ENCODE peak calls at places on chromosomes 7 and 10, in five cellular contexts. N is foreskin fibroblast, O is lower lobe of right lung, H is A673, I is glutamatergic neuron. V is an unnamed sample.

GRCh38 chr7:92557808-92558362 is 29.3 kb downstream of the RBM48 start:
- DNase-seq in N (no peak), O (no peak), H (no peak), I (no peak), V (no peak)

GRCh38 chr7:137925091-137925490 is 76.8 kb downstream of the CREB3L2 start:
- DNase-seq in N (peak; percentile 28), O (no peak), H (no peak), I (no peak), V (no peak)

GRCh38 chr10:131081786-131082185 is 229.7 kb downstream of the TCERG1L start:
- DNase-seq in N (no peak), O (no peak), H (no peak), I (no peak), V (no peak)

GRCh38 chr7:149448961-149449360 is 11.9 kb downstream of the ZNF777 start:
- DNase-seq in N (no peak), O (no peak), H (no peak), I (no peak), V (no peak)

GRCh38 chr7:135095450-135095849 is 52.4 kb upstream of the TMEM140 start:
- DNase-seq in N (no peak), O (no peak), H (no peak), I (no peak), V (no peak)

GRCh38 chr7:3300221-3300650 is 816 bp upstream of the SDK1 start:
- DNase-seq in N (peak; percentile 84), O (no peak), H (no peak), I (no peak), V (no peak)

GRCh38 chr7:47484923-47485639 is 96.8 kb downstream of the TNS3 start:
- DNase-seq in N (peak; percentile 64), O (no peak), H (no peak), I (no peak), V (no peak)

GRCh38 chr10:71337219-71337625 is 18.2 kb downstream of the SLC29A3 start:
- DNase-seq in N (no peak), O (no peak), H (no peak), I (no peak), V (no peak)

GRCh38 chr10:25175527-25176420 is 973 bp downstream of the GPR158 start:
- DNase-seq in N (peak; percentile 3), O (no peak), H (no peak), I (peak; percentile 44), V (peak; percentile 68)

GRCh38 chr10:88986549-88987242 is 3.9 kb upstream of the FAS start:
- DNase-seq in N (peak; percentile 77), O (no peak), H (peak; percentile 78), I (no peak), V (no peak)

GRCh38 chr7:87152897-87153641 is 816 bp downstream of the DMTF1 start:
- DNase-seq in N (peak; percentile 28), O (peak; percentile 50), H (peak; percentile 38), I (peak; percentile 36), V (peak; percentile 51)

GRCh38 chr7:109956916-109957315 is 1134.0 kb upstream of the LRRN3 start:
- DNase-seq in N (no peak), O (no peak), H (no peak), I (no peak), V (no peak)

GRCh38 chr10:77628906-77629730 is 8.5 kb downstream of the KCNMA1 start:
- DNase-seq in N (peak; percentile 52), O (no peak), H (no peak), I (no peak), V (no peak)

GRCh38 chr7:74587435-74588126 is 69.9 kb upstream of the GTF2I start:
- DNase-seq in N (peak; percentile 97), O (peak; percentile 84), H (no peak), I (peak; percentile 69), V (peak; percentile 61)

GRCh38 chr10:131176907-131177306 is 134.6 kb downstream of the TCERG1L start:
- DNase-seq in N (no peak), O (no peak), H (no peak), I (no peak), V (peak; percentile 14)

GRCh38 chr10:70255329-70256299 is 22.4 kb upstream of the PPA1 start:
- DNase-seq in N (peak; percentile 24), O (peak; percentile 69), H (no peak), I (no peak), V (no peak)

GRCh38 chr7:132904209-132904608 is 177.7 kb downstream of the CHCHD3 start:
- DNase-seq in N (no peak), O (no peak), H (no peak), I (no peak), V (no peak)

GRCh38 chr10:96395931-96396877 is 37.4 kb upstream of the OPALIN start:
- DNase-seq in N (peak; percentile 88), O (peak; percentile 67), H (peak; percentile 75), I (peak; percentile 70), V (peak; percentile 75)

GRCh38 chr10:86347856-86348255 is 18.7 kb downstream of the GRID1 start:
- DNase-seq in N (no peak), O (peak; percentile 33), H (no peak), I (peak; percentile 10), V (no peak)

GRCh38 chr10:34816067-34817002 is 1.2 kb upstream of the PARD3 start:
- DNase-seq in N (peak; percentile 70), O (no peak), H (peak; percentile 45), I (peak; percentile 30), V (peak; percentile 44)

GRCh38 chr7:157488326-157488725 is 151.5 kb downstream of the DNAJB6 start:
- DNase-seq in N (no peak), O (no peak), H (no peak), I (no peak), V (no peak)

GRCh38 chr7:83060218-83060617 is 102.5 kb downstream of the PCLO start:
- DNase-seq in N (peak; percentile 5), O (no peak), H (no peak), I (peak; percentile 74), V (no peak)

GRCh38 chr7:48971173-48971572 is 46.8 kb downstream of the CDC14C start:
- DNase-seq in N (no peak), O (no peak), H (no peak), I (no peak), V (no peak)

GRCh38 chr10:13526952-13527863 is 1.6 kb downstream of the BEND7 start:
- DNase-seq in N (peak; percentile 71), O (no peak), H (no peak), I (no peak), V (no peak)

GRCh38 chr10:31706921-31707571 is 221.6 kb downstream of the ARHGAP12 start:
- DNase-seq in N (peak; percentile 18), O (peak; percentile 71), H (no peak), I (no peak), V (no peak)

GRCh38 chr7:28700790-28701203 is 257.3 kb downstream of the TRIL start:
- DNase-seq in N (peak; percentile 53), O (no peak), H (peak; percentile 42), I (no peak), V (no peak)

GRCh38 chr7:124550036-124550435 is 215.6 kb downstream of the GPR37 start:
- DNase-seq in N (peak; percentile 64), O (no peak), H (peak; percentile 1), I (no peak), V (no peak)

GRCh38 chr10:116444527-116445142 is 17.0 kb downstream of the PNLIPRP3 start:
- DNase-seq in N (peak; percentile 43), O (no peak), H (peak; percentile 38), I (peak; percentile 35), V (no peak)

GRCh38 chr7:18590744-18591340 is 95.3 kb downstream of the HDAC9 start:
- DNase-seq in N (peak; percentile 77), O (no peak), H (peak; percentile 77), I (no peak), V (no peak)

GRCh38 chr7:128837521-128837921 is 7.3 kb downstream of the FLNC start:
- DNase-seq in N (no peak), O (no peak), H (no peak), I (no peak), V (no peak)

GRCh38 chr7:137395425-137395824 is 51.9 kb upstream of the PTN start:
- DNase-seq in N (no peak), O (no peak), H (no peak), I (no peak), V (no peak)

GRCh38 chr10:24683554-24683953 is 40.1 kb downstream of the ARHGAP21 start:
- DNase-seq in N (no peak), O (no peak), H (no peak), I (no peak), V (no peak)

GRCh38 chr10:13099144-13099665 is 758 bp upstream of the OPTN start:
- DNase-seq in N (peak; percentile 84), O (no peak), H (peak; percentile 63), I (peak; percentile 67), V (peak; percentile 41)

GRCh38 chr7:76220185-76221057 is 18.7 kb downstream of the SRRM3 start:
- DNase-seq in N (peak; percentile 53), O (no peak), H (peak; percentile 82), I (peak; percentile 87), V (no peak)

GRCh38 chr7:150738092-150739044 is 1.1 kb downstream of the GIMAP5 start:
- DNase-seq in N (no peak), O (no peak), H (no peak), I (no peak), V (no peak)

GRCh38 chr10:27527597-27528295 is 23.6 kb downstream of the RAB18 start:
- DNase-seq in N (no peak), O (no peak), H (peak; percentile 80), I (no peak), V (no peak)

GRCh38 chr7:24788075-24788474 is 30.8 kb upstream of the GSDME start:
- DNase-seq in N (no peak), O (no peak), H (no peak), I (no peak), V (no peak)
- TF ChIP-seq CTCF in N (peak; percentile 38), O (peak; percentile 29), H (peak; percentile 58), I (peak; percentile 59), V (peak; percentile 47)

DNA sequence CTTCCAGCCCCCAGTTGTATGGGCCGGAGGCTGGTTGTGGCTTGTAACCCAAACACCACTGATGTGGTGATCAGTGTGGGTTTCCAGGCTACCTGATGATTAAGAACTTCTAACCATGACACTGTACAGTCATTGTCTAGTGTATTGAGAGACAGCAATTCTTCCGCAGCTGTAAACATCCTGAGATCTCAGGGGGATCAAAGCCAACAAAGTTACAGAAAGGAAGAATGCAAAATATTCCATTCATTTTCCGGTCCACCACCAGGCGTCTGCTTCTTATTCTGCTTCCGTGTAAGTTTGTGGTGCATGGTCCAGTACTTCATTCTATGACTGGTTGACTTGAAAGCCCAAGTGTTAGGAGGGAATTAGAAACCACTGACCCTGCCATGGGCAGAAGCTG is 10.3 kb upstream of the GLI3 start:
- DNase-seq in N (peak; percentile 32), O (no peak), H (peak; percentile 44), I (no peak), V (no peak)
- TF ChIP-seq CTCF in N (peak; percentile 27), O (no peak), H (no peak), I (no peak), V (peak; percentile 38)

GRCh38 chr7:94295805-94296204 is 98.9 kb upstream of the COL1A2 start:
- DNase-seq in N (peak; percentile 89), O (no peak), H (peak; percentile 85), I (no peak), V (no peak)
- TF ChIP-seq CTCF in N (peak; percentile 77), O (peak; percentile 41), H (peak; percentile 75), I (no peak), V (no peak)

GRCh38 chr7:100406767-100407166 is 21.7 kb downstream of the ZCWPW1 start:
- DNase-seq in N (peak; percentile 44), O (no peak), H (no peak), I (no peak), V (no peak)
- TF ChIP-seq CTCF in N (no peak), O (no peak), H (no peak), I (no peak), V (no peak)

GRCh38 chr7:41977165-41977651 is 259.8 kb downstream of the GLI3 start:
- DNase-seq in N (peak; percentile 80), O (no peak), H (peak; percentile 73), I (no peak), V (no peak)
- TF ChIP-seq CTCF in N (peak; percentile 82), O (peak; percentile 72), H (peak; percentile 80), I (peak; percentile 78), V (peak; percentile 75)

V was measured in mesothelial cell of epicardium.